ENCODE peak calls at places on chromosomes 3 and 15, in eight cellular contexts. One of them, this sample, is unnamed.

GRCh38 chr3:104909721-104910120 is 457.0 kb upstream of the ALCAM start:
- DNase-seq in PC-3: peak
- DNase-seq in right atrium auricular region: no peak
- DNase-seq in astrocyte of the spinal cord: peak
- DNase-seq in AG09309: no peak
- DNase-seq in heart left ventricle: no peak
- DNase-seq in cardiac muscle cell: no peak
- DNase-seq in mammary epithelial cell: no peak
- DNase-seq in this sample: peak

GRCh38 chr3:151999936-152000335 is 126.5 kb downstream of the SUCNR1 start:
- DNase-seq in PC-3: no peak
- DNase-seq in right atrium auricular region: no peak
- DNase-seq in astrocyte of the spinal cord: no peak
- DNase-seq in AG09309: no peak
- DNase-seq in heart left ventricle: no peak
- DNase-seq in cardiac muscle cell: no peak
- DNase-seq in mammary epithelial cell: peak
- DNase-seq in this sample: no peak

GRCh38 chr3:100506355-100506754 is 13.9 kb downstream of the TMEM45A start:
- DNase-seq in PC-3: no peak
- DNase-seq in right atrium auricular region: no peak
- DNase-seq in astrocyte of the spinal cord: peak
- DNase-seq in AG09309: no peak
- DNase-seq in heart left ventricle: no peak
- DNase-seq in cardiac muscle cell: no peak
- DNase-seq in mammary epithelial cell: no peak
- DNase-seq in this sample: no peak

GRCh38 chr3:66554178-66554577 is 53.4 kb upstream of the LRIG1 start:
- DNase-seq in PC-3: peak
- DNase-seq in right atrium auricular region: no peak
- DNase-seq in astrocyte of the spinal cord: peak
- DNase-seq in AG09309: no peak
- DNase-seq in heart left ventricle: no peak
- DNase-seq in cardiac muscle cell: no peak
- DNase-seq in mammary epithelial cell: no peak
- DNase-seq in this sample: peak

GRCh38 chr15:48592221-48592731 is 53.2 kb downstream of the FBN1 start:
- DNase-seq in PC-3: no peak
- DNase-seq in right atrium auricular region: no peak
- DNase-seq in astrocyte of the spinal cord: peak
- DNase-seq in AG09309: peak
- DNase-seq in heart left ventricle: no peak
- DNase-seq in cardiac muscle cell: no peak
- DNase-seq in mammary epithelial cell: peak
- DNase-seq in this sample: peak

GRCh38 chr15:60994842-60995495 is 234.1 kb downstream of the RORA start:
- DNase-seq in PC-3: no peak
- DNase-seq in right atrium auricular region: no peak
- DNase-seq in astrocyte of the spinal cord: no peak
- DNase-seq in AG09309: no peak
- DNase-seq in heart left ventricle: peak
- DNase-seq in cardiac muscle cell: no peak
- DNase-seq in mammary epithelial cell: no peak
- DNase-seq in this sample: no peak

GRCh38 chr3:136193273-136194043 is 2.7 kb downstream of the MSL2 start:
- DNase-seq in PC-3: peak
- DNase-seq in right atrium auricular region: no peak
- DNase-seq in astrocyte of the spinal cord: peak
- DNase-seq in AG09309: no peak
- DNase-seq in heart left ventricle: no peak
- DNase-seq in cardiac muscle cell: peak
- DNase-seq in mammary epithelial cell: peak
- DNase-seq in this sample: no peak

GRCh38 chr15:48177383-48177874 is 666 bp downstream of the MYEF2 start:
- DNase-seq in PC-3: peak
- DNase-seq in right atrium auricular region: no peak
- DNase-seq in astrocyte of the spinal cord: peak
- DNase-seq in AG09309: no peak
- DNase-seq in heart left ventricle: no peak
- DNase-seq in cardiac muscle cell: peak
- DNase-seq in mammary epithelial cell: peak
- DNase-seq in this sample: peak

GRCh38 chr15:40266828-40267304 is 16.0 kb downstream of the ANKRD63 start:
- DNase-seq in PC-3: peak
- DNase-seq in right atrium auricular region: peak
- DNase-seq in astrocyte of the spinal cord: peak
- DNase-seq in AG09309: peak
- DNase-seq in heart left ventricle: no peak
- DNase-seq in cardiac muscle cell: no peak
- DNase-seq in mammary epithelial cell: peak
- DNase-seq in this sample: peak

GRCh38 chr3:15645740-15646490 is 44.4 kb downstream of the BTD start:
- DNase-seq in PC-3: peak
- DNase-seq in right atrium auricular region: no peak
- DNase-seq in astrocyte of the spinal cord: peak
- DNase-seq in AG09309: peak
- DNase-seq in heart left ventricle: no peak
- DNase-seq in cardiac muscle cell: no peak
- DNase-seq in mammary epithelial cell: peak
- DNase-seq in this sample: peak

GRCh38 chr3:119311191-119311925 is 17.2 kb downstream of the ARHGAP31 start:
- DNase-seq in PC-3: peak
- DNase-seq in right atrium auricular region: no peak
- DNase-seq in astrocyte of the spinal cord: peak
- DNase-seq in AG09309: peak
- DNase-seq in heart left ventricle: no peak
- DNase-seq in cardiac muscle cell: no peak
- DNase-seq in mammary epithelial cell: peak
- DNase-seq in this sample: peak

GRCh38 chr3:10115326-10116137 is at the start of gene BRK1:
- DNase-seq in PC-3: peak
- DNase-seq in right atrium auricular region: peak
- DNase-seq in astrocyte of the spinal cord: peak
- DNase-seq in AG09309: peak
- DNase-seq in heart left ventricle: peak
- DNase-seq in cardiac muscle cell: peak
- DNase-seq in mammary epithelial cell: peak
- DNase-seq in this sample: peak

GRCh38 chr3:10121064-10121463 is 5.6 kb downstream of the BRK1 start:
- DNase-seq in PC-3: no peak
- DNase-seq in right atrium auricular region: no peak
- DNase-seq in astrocyte of the spinal cord: no peak
- DNase-seq in AG09309: no peak
- DNase-seq in heart left ventricle: no peak
- DNase-seq in cardiac muscle cell: no peak
- DNase-seq in mammary epithelial cell: no peak
- DNase-seq in this sample: no peak

GRCh38 chr3:10119376-10119775 is 3.9 kb downstream of the BRK1 start:
- DNase-seq in PC-3: no peak
- DNase-seq in right atrium auricular region: no peak
- DNase-seq in astrocyte of the spinal cord: no peak
- DNase-seq in AG09309: no peak
- DNase-seq in heart left ventricle: no peak
- DNase-seq in cardiac muscle cell: no peak
- DNase-seq in mammary epithelial cell: no peak
- DNase-seq in this sample: no peak

GRCh38 chr3:10116138-10116460 is 624 bp downstream of the BRK1 start:
- DNase-seq in PC-3: peak
- DNase-seq in right atrium auricular region: no peak
- DNase-seq in astrocyte of the spinal cord: no peak
- DNase-seq in AG09309: no peak
- DNase-seq in heart left ventricle: no peak
- DNase-seq in cardiac muscle cell: no peak
- DNase-seq in mammary epithelial cell: peak
- DNase-seq in this sample: peak

GRCh38 chr3:10116928-10117327 is 1.5 kb downstream of the BRK1 start:
- DNase-seq in PC-3: no peak
- DNase-seq in right atrium auricular region: no peak
- DNase-seq in astrocyte of the spinal cord: no peak
- DNase-seq in AG09309: no peak
- DNase-seq in heart left ventricle: no peak
- DNase-seq in cardiac muscle cell: no peak
- DNase-seq in mammary epithelial cell: no peak
- DNase-seq in this sample: no peak
- H3K4me3 ChIP-seq in PC-3: peak
- H3K4me3 ChIP-seq in right atrium auricular region: no peak
- H3K4me3 ChIP-seq in astrocyte of the spinal cord: no peak
- H3K4me3 ChIP-seq in AG09309: no peak
- H3K4me3 ChIP-seq in heart left ventricle: peak
- H3K4me3 ChIP-seq in cardiac muscle cell: no peak
- H3K4me3 ChIP-seq in mammary epithelial cell: peak
- H3K4me3 ChIP-seq in this sample: peak

GRCh38 chr3:188202358-188203138 is 48.6 kb downstream of the LPP start:
- DNase-seq in PC-3: no peak
- DNase-seq in right atrium auricular region: peak
- DNase-seq in astrocyte of the spinal cord: no peak
- DNase-seq in AG09309: no peak
- DNase-seq in heart left ventricle: no peak
- DNase-seq in cardiac muscle cell: no peak
- DNase-seq in mammary epithelial cell: no peak
- DNase-seq in this sample: no peak
- TF ChIP-seq CTCF in PC-3: peak
- TF ChIP-seq CTCF in right atrium auricular region: no peak
- TF ChIP-seq CTCF in astrocyte of the spinal cord: no peak
- TF ChIP-seq CTCF in AG09309: no peak
- TF ChIP-seq CTCF in heart left ventricle: no peak
- TF ChIP-seq CTCF in cardiac muscle cell: no peak
- TF ChIP-seq CTCF in mammary epithelial cell: no peak
- TF ChIP-seq CTCF in this sample: no peak

GRCh38 chr15:81326466-81327212 is 2.7 kb upstream of the STARD5 start:
- DNase-seq in PC-3: no peak
- DNase-seq in right atrium auricular region: no peak
- DNase-seq in astrocyte of the spinal cord: no peak
- DNase-seq in AG09309: no peak
- DNase-seq in heart left ventricle: no peak
- DNase-seq in cardiac muscle cell: no peak
- DNase-seq in mammary epithelial cell: peak
- DNase-seq in this sample: no peak
- H3K4me3 ChIP-seq in PC-3: no peak
- H3K4me3 ChIP-seq in right atrium auricular region: no peak
- H3K4me3 ChIP-seq in astrocyte of the spinal cord: no peak
- H3K4me3 ChIP-seq in AG09309: no peak
- H3K4me3 ChIP-seq in heart left ventricle: no peak
- H3K4me3 ChIP-seq in cardiac muscle cell: no peak
- H3K4me3 ChIP-seq in mammary epithelial cell: no peak
- H3K4me3 ChIP-seq in this sample: no peak

GRCh38 chr3:169362872-169363271 is 300.6 kb downstream of the MECOM start:
- DNase-seq in PC-3: peak
- DNase-seq in right atrium auricular region: no peak
- DNase-seq in astrocyte of the spinal cord: no peak
- DNase-seq in AG09309: no peak
- DNase-seq in heart left ventricle: no peak
- DNase-seq in cardiac muscle cell: no peak
- DNase-seq in mammary epithelial cell: no peak
- DNase-seq in this sample: no peak
- TF ChIP-seq CTCF in PC-3: peak
- TF ChIP-seq CTCF in right atrium auricular region: no peak
- TF ChIP-seq CTCF in astrocyte of the spinal cord: peak
- TF ChIP-seq CTCF in AG09309: no peak
- TF ChIP-seq CTCF in heart left ventricle: no peak
- TF ChIP-seq CTCF in cardiac muscle cell: no peak
- TF ChIP-seq CTCF in mammary epithelial cell: no peak
- TF ChIP-seq CTCF in this sample: peak

GRCh38 chr3:49461443-49462171 is 8.5 kb upstream of the DAG1 start:
- DNase-seq in PC-3: peak
- DNase-seq in right atrium auricular region: no peak
- DNase-seq in astrocyte of the spinal cord: no peak
- DNase-seq in AG09309: no peak
- DNase-seq in heart left ventricle: no peak
- DNase-seq in cardiac muscle cell: peak
- DNase-seq in mammary epithelial cell: peak
- DNase-seq in this sample: peak
- H3K4me3 ChIP-seq in PC-3: no peak
- H3K4me3 ChIP-seq in right atrium auricular region: no peak
- H3K4me3 ChIP-seq in astrocyte of the spinal cord: no peak
- H3K4me3 ChIP-seq in AG09309: no peak
- H3K4me3 ChIP-seq in heart left ventricle: no peak
- H3K4me3 ChIP-seq in cardiac muscle cell: no peak
- H3K4me3 ChIP-seq in mammary epithelial cell: no peak
- H3K4me3 ChIP-seq in this sample: no peak

GRCh38 chr3:4722103-4722502 is 229.0 kb downstream of the ITPR1 start:
- DNase-seq in PC-3: peak
- DNase-seq in right atrium auricular region: no peak
- DNase-seq in astrocyte of the spinal cord: peak
- DNase-seq in AG09309: peak
- DNase-seq in heart left ventricle: peak
- DNase-seq in cardiac muscle cell: peak
- DNase-seq in mammary epithelial cell: peak
- DNase-seq in this sample: peak

GRCh38 chr3:4719011-4719649 is 226.0 kb downstream of the ITPR1 start:
- DNase-seq in PC-3: no peak
- DNase-seq in right atrium auricular region: no peak
- DNase-seq in astrocyte of the spinal cord: peak
- DNase-seq in AG09309: no peak
- DNase-seq in heart left ventricle: no peak
- DNase-seq in cardiac muscle cell: no peak
- DNase-seq in mammary epithelial cell: no peak
- DNase-seq in this sample: no peak

GRCh38 chr3:4718179-4718736 is 225.1 kb downstream of the ITPR1 start:
- DNase-seq in PC-3: no peak
- DNase-seq in right atrium auricular region: no peak
- DNase-seq in astrocyte of the spinal cord: no peak
- DNase-seq in AG09309: no peak
- DNase-seq in heart left ventricle: no peak
- DNase-seq in cardiac muscle cell: no peak
- DNase-seq in mammary epithelial cell: no peak
- DNase-seq in this sample: no peak

GRCh38 chr3:4721511-4721911 is 228.4 kb downstream of the ITPR1 start:
- DNase-seq in PC-3: peak
- DNase-seq in right atrium auricular region: no peak
- DNase-seq in astrocyte of the spinal cord: peak
- DNase-seq in AG09309: peak
- DNase-seq in heart left ventricle: no peak
- DNase-seq in cardiac muscle cell: no peak
- DNase-seq in mammary epithelial cell: peak
- DNase-seq in this sample: peak

GRCh38 chr3:4720316-4721075 is 227.3 kb downstream of the ITPR1 start:
- DNase-seq in PC-3: peak
- DNase-seq in right atrium auricular region: peak
- DNase-seq in astrocyte of the spinal cord: peak
- DNase-seq in AG09309: peak
- DNase-seq in heart left ventricle: peak
- DNase-seq in cardiac muscle cell: peak
- DNase-seq in mammary epithelial cell: peak
- DNase-seq in this sample: peak
- TF ChIP-seq CTCF in PC-3: peak
- TF ChIP-seq CTCF in right atrium auricular region: peak
- TF ChIP-seq CTCF in astrocyte of the spinal cord: peak
- TF ChIP-seq CTCF in AG09309: peak
- TF ChIP-seq CTCF in heart left ventricle: peak
- TF ChIP-seq CTCF in cardiac muscle cell: peak
- TF ChIP-seq CTCF in mammary epithelial cell: peak
- TF ChIP-seq CTCF in this sample: peak

GRCh38 chr3:48467110-48467454 is 20.5 kb downstream of the ATRIP start:
- DNase-seq in PC-3: no peak
- DNase-seq in right atrium auricular region: no peak
- DNase-seq in astrocyte of the spinal cord: no peak
- DNase-seq in AG09309: no peak
- DNase-seq in heart left ventricle: no peak
- DNase-seq in cardiac muscle cell: no peak
- DNase-seq in mammary epithelial cell: no peak
- DNase-seq in this sample: no peak
- H3K4me3 ChIP-seq in PC-3: peak
- H3K4me3 ChIP-seq in right atrium auricular region: peak
- H3K4me3 ChIP-seq in astrocyte of the spinal cord: no peak
- H3K4me3 ChIP-seq in AG09309: peak
- H3K4me3 ChIP-seq in heart left ventricle: peak
- H3K4me3 ChIP-seq in cardiac muscle cell: no peak
- H3K4me3 ChIP-seq in mammary epithelial cell: peak
- H3K4me3 ChIP-seq in this sample: peak